ENCODE peak calls at places on chromosomes 6 and 20, in four cellular contexts. E is HT1080, X is type B pancreatic cell, J is fibroblast of the conjunctiva. U is an unnamed sample.
A peak's percentile ranks its signal among the peaks of the same experiment; 100 is the strongest.

GRCh38 chr6:20213271-20213798 is 1.1 kb upstream of the MBOAT1 start:
- DNase-seq in E (no peak), X (no peak), J (no peak), U (no peak)

GRCh38 chr20:51469578-51470520 is 72.7 kb downstream of the NFATC2 start:
- DNase-seq in E (no peak), X (no peak), J (no peak), U (peak; percentile 41)

GRCh38 chr6:39339557-39340555 is 17.4 kb upstream of the KCNK16 start:
- DNase-seq in E (no peak), X (no peak), J (no peak), U (no peak)

GRCh38 chr6:129590408-129591022 is 119.5 kb downstream of the ARHGAP18 start:
- DNase-seq in E (peak; percentile 53), X (no peak), J (peak; percentile 76), U (no peak)

GRCh38 chr20:48076772-48077171 is 291.5 kb upstream of the SULF2 start:
- DNase-seq in E (no peak), X (no peak), J (no peak), U (no peak)

GRCh38 chr20:15122613-15123012 is 785.2 kb upstream of the FLRT3 start:
- DNase-seq in E (no peak), X (no peak), J (no peak), U (no peak)

GRCh38 chr6:123380257-123380656 is 256.5 kb downstream of the TRDN start:
- DNase-seq in E (peak; percentile 43), X (no peak), J (no peak), U (no peak)

GRCh38 chr6:81557811-81558210 is 194.7 kb downstream of the TENT5A start:
- DNase-seq in E (no peak), X (no peak), J (no peak), U (no peak)

GRCh38 chr6:149915970-149916865 is 6.7 kb downstream of the RAET1G start:
- DNase-seq in E (no peak), X (peak; percentile 52), J (no peak), U (no peak)

GRCh38 chr6:2524090-2524489 is 226.6 kb downstream of the MYLK4 start:
- DNase-seq in E (peak; percentile 32), X (no peak), J (no peak), U (no peak)

GRCh38 chr6:34610819-34611477 is 54.8 kb upstream of the SPDEF start:
- DNase-seq in E (peak; percentile 82), X (no peak), J (peak; percentile 67), U (no peak)

GRCh38 chr6:157403011-157403683 is 22.2 kb downstream of the ZDHHC14 start:
- DNase-seq in E (no peak), X (no peak), J (no peak), U (no peak)

GRCh38 chr6:107272246-107272645 is 156.9 kb upstream of the BEND3 start:
- DNase-seq in E (no peak), X (no peak), J (no peak), U (no peak)